ENCODE peak calls at places on chromosomes 2 and 18, in five cellular contexts. One of them, this sample, is unnamed.

GRCh38 chr2:238286551-238286950 is 1.9 kb downstream of the PER2 start:
- DNase-seq in HepG2: peak; percentile 48
- DNase-seq in HCT116: no peak
- DNase-seq in H1: no peak
- DNase-seq in K562: no peak
- DNase-seq in this sample: peak; percentile 86

GRCh38 chr18:39624934-39625333 is 2059.3 kb upstream of the CELF4 start:
- DNase-seq in HCT116: no peak
- DNase-seq in H1: peak; percentile 7
- DNase-seq in HepG2: no peak
- DNase-seq in K562: no peak
- DNase-seq in this sample: no peak

GRCh38 chr2:143732076-143732475 is 602.9 kb downstream of the ARHGAP15 start:
- DNase-seq in HCT116: no peak
- DNase-seq in HepG2: no peak
- DNase-seq in H1: no peak
- DNase-seq in K562: no peak
- DNase-seq in this sample: no peak

GRCh38 chr2:2516386-2516785 is 185.3 kb upstream of the MYT1L start:
- DNase-seq in K562: no peak
- DNase-seq in HepG2: no peak
- DNase-seq in HCT116: no peak
- DNase-seq in H1: no peak
- DNase-seq in this sample: no peak

GRCh38 chr18:48948112-48949050 is 2.4 kb downstream of the SMAD7 start:
- DNase-seq in HepG2: peak; percentile 94
- DNase-seq in HCT116: no peak
- DNase-seq in K562: peak; percentile 59
- DNase-seq in H1: no peak
- DNase-seq in this sample: peak; percentile 30

GRCh38 chr18:43826215-43826614 is 548.9 kb upstream of the SYT4 start:
- DNase-seq in HCT116: no peak
- DNase-seq in HepG2: no peak
- DNase-seq in H1: no peak
- DNase-seq in K562: no peak
- DNase-seq in this sample: no peak

GRCh38 chr2:38740851-38741541 is 10.2 kb downstream of the SRSF7 start:
- DNase-seq in HCT116: no peak
- DNase-seq in K562: peak; percentile 37
- DNase-seq in H1: no peak
- DNase-seq in HepG2: peak; percentile 60
- DNase-seq in this sample: peak; percentile 26

GRCh38 chr2:66364495-66364992 is 70.4 kb upstream of the MEIS1 start:
- DNase-seq in HepG2: no peak
- DNase-seq in HCT116: no peak
- DNase-seq in H1: no peak
- DNase-seq in K562: no peak
- DNase-seq in this sample: peak; percentile 55

GRCh38 chr2:60644942-60645341 is 91.5 kb upstream of the BCL11A start:
- DNase-seq in K562: no peak
- DNase-seq in HCT116: no peak
- DNase-seq in HepG2: no peak
- DNase-seq in H1: no peak
- DNase-seq in this sample: no peak

GRCh38 chr2:239348563-239349447 is 52.0 kb downstream of the HDAC4 start:
- DNase-seq in H1: no peak
- DNase-seq in K562: no peak
- DNase-seq in HCT116: no peak
- DNase-seq in HepG2: no peak
- DNase-seq in this sample: no peak

DNA sequence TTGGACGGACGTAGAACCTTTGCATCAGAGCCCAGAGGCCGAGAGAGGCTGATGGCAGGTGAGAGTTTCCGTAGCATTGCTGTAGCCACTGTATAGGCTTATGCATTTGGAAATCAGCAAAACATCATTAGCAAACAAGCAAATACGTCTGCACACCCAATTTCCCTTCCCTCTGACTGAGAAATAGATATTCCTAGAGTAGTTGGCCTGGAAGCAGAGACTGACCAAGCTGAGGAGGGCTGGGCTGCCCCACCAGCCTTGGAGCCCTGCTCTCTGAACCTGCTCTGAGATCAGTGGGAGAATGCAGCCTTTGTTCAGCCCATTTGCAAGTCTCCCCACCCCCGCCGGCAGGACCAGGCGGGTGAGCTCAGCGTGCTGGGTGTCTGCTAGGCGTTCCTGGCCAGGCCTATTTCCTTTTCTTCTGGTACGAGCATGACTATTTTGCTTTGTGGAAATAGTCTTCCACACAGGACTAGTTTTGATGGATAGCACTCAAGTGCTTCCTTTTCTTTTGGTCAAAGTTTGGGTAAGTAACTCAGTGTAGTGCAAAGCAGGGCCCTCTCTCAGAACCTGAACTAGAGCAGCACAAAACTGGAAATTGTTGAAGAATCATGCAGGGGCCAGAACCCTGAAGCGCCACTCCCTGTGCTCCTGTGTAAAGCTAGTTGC is 21.9 kb upstream of the RNF149 start:
- DNase-seq in HepG2: peak; percentile 92
- DNase-seq in H1: no peak
- DNase-seq in HCT116: no peak
- DNase-seq in K562: no peak
- DNase-seq in this sample: no peak
- TF ChIP-seq JUND in HepG2: no peak
- TF ChIP-seq JUND in H1: no peak
- TF ChIP-seq JUND in HCT116: no peak
- TF ChIP-seq JUND in K562: no peak
- TF ChIP-seq JUND in this sample: no peak

DNA sequence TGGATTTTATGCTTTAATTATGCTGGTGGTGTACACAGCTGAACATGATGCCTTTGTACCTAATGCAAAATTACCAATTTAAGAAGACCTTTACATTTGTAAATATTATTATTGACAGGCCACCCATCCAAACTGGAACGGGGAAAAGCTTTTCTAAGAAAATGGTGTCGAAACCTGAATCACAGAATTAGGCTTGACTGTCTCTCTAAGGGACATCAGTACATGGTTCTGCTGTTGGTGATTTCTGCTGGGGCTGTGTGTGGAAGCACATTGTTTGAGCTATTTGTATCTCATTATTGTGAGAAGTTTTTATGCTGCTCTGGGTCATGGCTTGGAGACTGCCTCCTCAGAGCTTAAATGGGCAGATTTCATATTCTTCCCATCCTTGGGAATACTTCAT is 420.9 kb upstream of the POU3F3 start:
- DNase-seq in HCT116: no peak
- DNase-seq in K562: no peak
- DNase-seq in H1: no peak
- DNase-seq in HepG2: no peak
- DNase-seq in this sample: no peak
- TF ChIP-seq JUND in HCT116: no peak
- TF ChIP-seq JUND in K562: no peak
- TF ChIP-seq JUND in H1: no peak
- TF ChIP-seq JUND in HepG2: no peak
- TF ChIP-seq JUND in this sample: no peak

GRCh38 chr2:217828336-217828735 is 174.5 kb downstream of the TNS1 start:
- DNase-seq in HepG2: no peak
- DNase-seq in HCT116: no peak
- DNase-seq in H1: no peak
- DNase-seq in K562: no peak
- DNase-seq in this sample: no peak
- TF ChIP-seq JUND in HepG2: no peak
- TF ChIP-seq JUND in HCT116: no peak
- TF ChIP-seq JUND in H1: no peak
- TF ChIP-seq JUND in K562: no peak
- TF ChIP-seq JUND in this sample: no peak

GRCh38 chr18:69872661-69873060 is 75.0 kb downstream of the CD226 start:
- DNase-seq in K562: no peak
- DNase-seq in H1: no peak
- DNase-seq in HepG2: no peak
- DNase-seq in HCT116: no peak
- DNase-seq in this sample: no peak

GRCh38 chr18:69878534-69878933 is 69.1 kb downstream of the CD226 start:
- DNase-seq in K562: no peak
- DNase-seq in HCT116: no peak
- DNase-seq in HepG2: no peak
- DNase-seq in H1: no peak
- DNase-seq in this sample: no peak

GRCh38 chr18:69876490-69876889 is 71.2 kb downstream of the CD226 start:
- DNase-seq in HCT116: no peak
- DNase-seq in K562: no peak
- DNase-seq in H1: no peak
- DNase-seq in HepG2: no peak
- DNase-seq in this sample: no peak

DNA sequence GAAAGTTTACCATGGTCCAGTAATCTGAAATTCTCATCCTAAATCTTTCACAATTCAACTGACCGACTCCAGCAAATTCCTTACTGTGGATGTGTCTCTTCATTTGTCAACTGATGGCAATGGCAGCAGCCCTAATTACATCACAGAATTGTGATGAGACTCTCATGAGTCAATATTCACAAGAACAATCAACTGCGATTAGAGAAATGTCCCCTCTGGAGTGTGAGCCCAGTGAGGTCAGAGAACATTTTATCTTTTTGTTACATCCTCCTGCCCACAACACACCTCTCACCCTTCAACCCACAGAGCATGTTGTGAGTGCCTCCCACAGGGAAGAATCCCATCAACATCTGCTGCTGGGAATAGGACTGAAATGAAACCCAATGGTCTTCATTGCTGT is 73.6 kb downstream of the CD226 start:
- DNase-seq in H1: no peak
- DNase-seq in HCT116: no peak
- DNase-seq in HepG2: peak; percentile 4
- DNase-seq in K562: no peak
- DNase-seq in this sample: no peak
- TF ChIP-seq JUND in H1: no peak
- TF ChIP-seq JUND in HCT116: no peak
- TF ChIP-seq JUND in HepG2: no peak
- TF ChIP-seq JUND in K562: no peak
- TF ChIP-seq JUND in this sample: no peak

GRCh38 chr18:58438161-58438983 is 190.5 kb downstream of the ALPK2 start:
- DNase-seq in K562: no peak
- DNase-seq in HepG2: no peak
- DNase-seq in H1: no peak
- DNase-seq in HCT116: no peak
- DNase-seq in this sample: no peak
- TF ChIP-seq JUND in K562: no peak
- TF ChIP-seq JUND in HepG2: no peak
- TF ChIP-seq JUND in H1: no peak
- TF ChIP-seq JUND in HCT116: no peak
- TF ChIP-seq JUND in this sample: no peak

GRCh38 chr18:57881818-57882413 is 78.8 kb upstream of the ATP8B1 start:
- DNase-seq in H1: no peak
- DNase-seq in K562: peak; percentile 40
- DNase-seq in HCT116: peak; percentile 62
- DNase-seq in HepG2: peak; percentile 75
- DNase-seq in this sample: peak; percentile 20
- TF ChIP-seq JUND in H1: no peak
- TF ChIP-seq JUND in K562: peak; percentile 19
- TF ChIP-seq JUND in HCT116: no peak
- TF ChIP-seq JUND in HepG2: no peak
- TF ChIP-seq JUND in this sample: no peak

DNA sequence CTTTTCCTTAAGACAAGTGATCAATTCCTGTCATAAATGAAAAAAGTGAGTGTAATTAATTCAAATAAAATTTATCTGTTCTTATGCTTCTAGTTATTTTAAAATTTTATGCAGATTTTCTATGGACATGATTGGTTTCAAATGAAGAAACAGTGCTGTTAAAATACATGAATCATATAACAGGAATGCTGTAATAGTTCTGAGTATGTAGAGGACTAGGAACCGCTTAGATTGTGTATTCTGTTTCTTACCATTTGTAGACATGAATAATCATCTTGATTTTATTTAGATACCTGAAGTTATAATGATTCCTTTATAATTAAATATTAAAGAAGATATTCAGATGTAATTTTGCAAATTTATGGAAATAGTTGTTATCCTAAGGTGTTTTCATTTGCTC is 3.5 kb downstream of the ACTR2 start:
- DNase-seq in HepG2: no peak
- DNase-seq in K562: no peak
- DNase-seq in H1: no peak
- DNase-seq in HCT116: no peak
- DNase-seq in this sample: no peak
- TF ChIP-seq JUND in HepG2: no peak
- TF ChIP-seq JUND in K562: no peak
- TF ChIP-seq JUND in H1: no peak
- TF ChIP-seq JUND in HCT116: no peak
- TF ChIP-seq JUND in this sample: no peak

DNA sequence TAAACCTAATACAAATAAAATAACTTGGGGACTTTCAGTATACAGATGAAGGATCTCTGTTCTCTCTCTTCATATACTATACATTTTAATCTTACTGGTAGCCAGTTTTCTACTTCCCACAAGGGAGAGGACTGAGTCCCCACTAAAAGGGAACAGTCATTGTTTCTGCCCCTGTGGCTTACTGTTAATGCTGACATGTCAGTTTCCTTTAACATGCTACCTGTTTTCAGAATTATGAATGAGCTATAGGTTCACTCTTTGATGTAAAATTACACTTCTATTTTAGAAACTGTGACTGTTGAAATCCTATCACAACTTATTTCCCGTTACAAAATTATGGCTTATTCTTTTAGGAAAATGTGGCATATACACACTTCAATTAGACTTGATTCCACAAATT is 207.7 kb downstream of the CDH2 start:
- DNase-seq in H1: no peak
- DNase-seq in HCT116: no peak
- DNase-seq in K562: no peak
- DNase-seq in HepG2: no peak
- DNase-seq in this sample: no peak
- TF ChIP-seq JUND in H1: no peak
- TF ChIP-seq JUND in HCT116: no peak
- TF ChIP-seq JUND in K562: no peak
- TF ChIP-seq JUND in HepG2: no peak
- TF ChIP-seq JUND in this sample: no peak

DNA sequence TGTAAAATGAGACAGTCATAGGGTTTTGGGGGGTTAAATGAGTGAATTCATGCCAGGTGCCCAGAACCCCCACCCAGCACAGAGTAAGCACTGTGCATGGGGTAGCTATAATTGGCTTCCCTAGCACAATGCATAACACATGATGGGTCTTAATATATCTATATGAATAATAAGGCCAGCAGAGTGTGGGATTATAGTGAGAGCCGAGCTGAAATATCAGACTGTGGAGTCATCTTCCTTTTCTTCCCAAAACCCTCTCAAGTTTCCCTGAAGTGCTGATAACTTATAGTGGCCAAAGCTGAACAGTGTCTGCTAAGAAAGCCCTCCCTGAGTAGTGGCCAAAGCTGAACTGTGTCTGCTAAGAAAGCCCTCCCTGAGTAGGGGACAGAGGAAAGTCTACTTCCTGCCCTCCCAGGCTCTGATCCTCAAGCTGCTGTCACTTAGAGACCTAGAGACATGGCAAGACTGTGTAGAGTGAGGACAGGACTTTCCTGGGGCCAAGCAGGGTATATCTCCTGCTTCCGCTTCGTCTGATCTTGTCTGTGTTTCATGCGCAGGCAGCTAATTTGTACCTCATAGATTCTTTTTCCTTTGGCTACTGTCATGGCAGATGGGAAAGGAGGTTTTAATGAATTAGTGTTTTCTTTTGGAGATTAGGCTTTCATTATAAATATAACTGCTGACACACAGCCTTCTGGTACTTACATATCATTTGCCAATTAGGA is 94.8 kb downstream of the FHOD3 start:
- DNase-seq in K562: no peak
- DNase-seq in H1: no peak
- DNase-seq in HCT116: no peak
- DNase-seq in HepG2: no peak
- DNase-seq in this sample: no peak
- TF ChIP-seq JUND in K562: no peak
- TF ChIP-seq JUND in H1: no peak
- TF ChIP-seq JUND in HCT116: no peak
- TF ChIP-seq JUND in HepG2: no peak
- TF ChIP-seq JUND in this sample: no peak

GRCh38 chr2:170817247-170817998 is 736 bp downstream of the GAD1 start:
- DNase-seq in K562: peak; percentile 31
- DNase-seq in HepG2: no peak
- DNase-seq in HCT116: no peak
- DNase-seq in H1: no peak
- DNase-seq in this sample: no peak
- TF ChIP-seq JUND in K562: no peak
- TF ChIP-seq JUND in HepG2: no peak
- TF ChIP-seq JUND in HCT116: no peak
- TF ChIP-seq JUND in H1: no peak
- TF ChIP-seq JUND in this sample: no peak